ENCODE peak calls at places on chromosomes 16 and 17, in four cellular contexts. R is breast epithelium, F is IMR-90, A is hepatocyte. Z is an unnamed sample.
A peak's percentile ranks its signal among the peaks of the same experiment; 100 is the strongest.

GRCh38 chr17:50047488-50048126 is 8.3 kb upstream of the ITGA3 start:
- DNase-seq in R (no peak), A (no peak), F (peak; percentile 83), Z (peak; percentile 77)

GRCh38 chr16:48947371-48947713 is 334.3 kb downstream of the CBLN1 start:
- DNase-seq in F (no peak), A (no peak), R (no peak), Z (no peak)

GRCh38 chr16:82655315-82655714 is 28.5 kb downstream of the CDH13 start:
- DNase-seq in R (no peak), A (peak; percentile 19), F (peak; percentile 94), Z (no peak)

GRCh38 chr16:49036126-49036525 is 245.5 kb downstream of the CBLN1 start:
- DNase-seq in R (no peak), F (no peak), A (no peak), Z (no peak)

GRCh38 chr16:10877472-10877946 is 507 bp downstream of the CIITA start:
- DNase-seq in A (no peak), F (no peak), R (no peak), Z (no peak)

GRCh38 chr17:32992360-32993033 is 850 bp downstream of the SPACA3 start:
- DNase-seq in R (no peak), A (peak; percentile 45), F (no peak), Z (no peak)

GRCh38 chr16:49932943-49933342 is 77.0 kb upstream of the ZNF423 start:
- DNase-seq in F (peak; percentile 11), R (peak; percentile 21), A (no peak), Z (no peak)

GRCh38 chr17:37488607-37489196 is 989 bp upstream of the DUSP14 start:
- DNase-seq in F (peak; percentile 97), A (peak; percentile 91), R (peak; percentile 91), Z (peak; percentile 94)

GRCh38 chr16:7218936-7219335 is 113.7 kb upstream of the RBFOX1 start:
- DNase-seq in R (no peak), A (no peak), F (no peak), Z (no peak)

GRCh38 chr17:40348562-40349476 is 15.7 kb downstream of the GJD3 start:
- DNase-seq in R (peak; percentile 80), F (no peak), A (no peak), Z (peak; percentile 82)

GRCh38 chr16:66070140-66070887 is 296.2 kb upstream of the CDH5 start:
- DNase-seq in F (peak; percentile 83), A (peak; percentile 71), R (peak; percentile 46), Z (no peak)

GRCh38 chr16:67014641-67015315 is 14.2 kb upstream of the CBFB start:
- DNase-seq in R (no peak), F (no peak), A (no peak), Z (no peak)

GRCh38 chr16:10752843-10753523 is 9.3 kb downstream of the NUBP1 start:
- DNase-seq in F (no peak), A (no peak), R (no peak), Z (peak; percentile 79)

GRCh38 chr16:4309833-4310266 is 6.0 kb upstream of the GLIS2 start:
- DNase-seq in F (peak; percentile 93), R (no peak), A (peak; percentile 84), Z (no peak)

GRCh38 chr17:53996131-53996530 is 173.4 kb downstream of the KIF2B start:
- DNase-seq in F (no peak), A (no peak), R (no peak), Z (no peak)

GRCh38 chr16:27894441-27894840 is 169.1 kb downstream of the GSG1L start:
- DNase-seq in R (no peak), F (no peak), A (no peak), Z (no peak)

GRCh38 chr17:4585203-4585939 is 1.0 kb downstream of the SMTNL2 start:
- DNase-seq in A (peak; percentile 61), R (no peak), F (no peak), Z (no peak)

GRCh38 chr17:58684003-58684402 is 7.8 kb downstream of the TEX14 start:
- DNase-seq in F (no peak), R (no peak), A (no peak), Z (no peak)

GRCh38 chr16:11565665-11566064 is 21.1 kb downstream of the LITAF start:
- DNase-seq in F (no peak), R (no peak), A (no peak), Z (no peak)

GRCh38 chr16:73711441-73712080 is 585.1 kb upstream of the PSMD7 start:
- DNase-seq in R (no peak), A (no peak), F (no peak), Z (no peak)

GRCh38 chr16:66409156-66409555 is 17.9 kb upstream of the BEAN1 start:
- DNase-seq in R (no peak), A (no peak), F (peak; percentile 69), Z (no peak)

DNA sequence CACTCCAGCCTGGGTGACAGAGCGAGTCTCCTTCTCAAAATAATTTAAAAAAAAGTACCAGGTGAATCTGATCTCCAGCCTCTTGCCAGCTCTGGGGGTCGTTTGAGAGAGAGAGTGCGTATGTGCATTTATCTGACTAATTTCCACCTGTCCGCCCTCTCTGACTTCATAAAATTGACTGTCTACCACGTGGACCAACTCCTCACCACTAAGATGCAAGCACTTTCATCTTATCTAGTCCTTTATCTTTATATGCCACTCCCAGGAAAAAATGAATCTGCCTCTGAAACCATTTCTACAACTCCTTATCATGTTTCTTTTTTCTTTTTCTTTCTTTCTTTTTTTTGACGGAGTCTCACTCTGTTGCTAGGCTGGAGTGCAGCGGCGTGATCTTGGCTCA is 55.8 kb downstream of the HS3ST3A1 start:
- DNase-seq in A (no peak), F (no peak), R (no peak), Z (no peak)
- H3K27ac ChIP-seq in A (no peak overlapping the region), F (no peak overlapping the region), R (no peak overlapping the region), Z (no peak overlapping the region)

GRCh38 chr17:69734656-69735055 is 320.2 kb downstream of the MAP2K6 start:
- DNase-seq in F (no peak), A (no peak), R (no peak), Z (no peak)
- H3K27ac ChIP-seq in F (no peak overlapping the region), A (no peak overlapping the region), R (no peak overlapping the region), Z (no peak overlapping the region)

GRCh38 chr17:59828478-59828760 is 64.3 kb downstream of the TUBD1 start:
- DNase-seq in A (no peak), F (no peak), R (no peak), Z (no peak)
- H3K27ac ChIP-seq in A (peak overlapping the region; percentile 90), F (peak overlapping the region; percentile 96), R (peak overlapping the region; percentile 80), Z (peak overlapping the region; percentile 76)

DNA sequence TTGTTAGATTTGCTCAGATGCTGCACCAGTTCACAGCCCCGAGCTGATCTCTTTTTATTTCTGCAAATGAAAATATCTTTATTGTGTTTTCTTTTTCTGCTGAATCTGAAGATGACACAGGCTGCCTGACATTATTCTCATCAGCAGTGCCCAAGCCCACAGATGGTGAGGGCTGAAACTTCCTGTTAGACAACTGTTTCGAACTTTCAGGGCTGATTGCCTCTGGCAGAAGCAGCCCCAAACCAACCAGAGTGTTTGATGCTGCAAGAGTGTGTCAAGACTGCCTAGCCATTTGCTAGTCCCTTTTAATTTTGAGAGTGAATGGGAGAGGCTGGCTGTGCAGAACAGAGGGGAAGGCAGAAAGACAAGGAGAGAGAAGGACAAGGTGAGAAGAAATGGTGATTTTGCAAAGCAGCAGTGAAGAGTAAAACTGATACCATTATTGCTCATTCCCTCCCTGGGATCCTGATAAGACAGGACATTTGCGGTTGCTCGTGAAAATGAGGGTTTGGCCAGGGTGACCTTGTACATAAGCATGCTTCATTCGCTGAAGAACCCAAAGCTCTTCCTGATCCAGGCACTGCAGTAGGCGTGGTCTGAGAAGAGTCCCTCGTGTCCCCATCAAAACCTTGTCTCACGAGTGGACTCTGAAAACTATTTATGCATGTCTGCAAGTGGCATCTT is 77.2 kb downstream of the TMEM114 start:
- DNase-seq in R (no peak), A (no peak), F (no peak), Z (no peak)
- H3K27ac ChIP-seq in R (no peak overlapping the region), A (no peak overlapping the region), F (no peak overlapping the region), Z (no peak overlapping the region)

GRCh38 chr16:1201444-1201843 is 23.6 kb downstream of the TPSG1 start:
- DNase-seq in F (no peak), R (no peak), A (no peak), Z (no peak)
- H3K27ac ChIP-seq in F (no peak overlapping the region), R (no peak overlapping the region), A (no peak overlapping the region), Z (no peak overlapping the region)

DNA sequence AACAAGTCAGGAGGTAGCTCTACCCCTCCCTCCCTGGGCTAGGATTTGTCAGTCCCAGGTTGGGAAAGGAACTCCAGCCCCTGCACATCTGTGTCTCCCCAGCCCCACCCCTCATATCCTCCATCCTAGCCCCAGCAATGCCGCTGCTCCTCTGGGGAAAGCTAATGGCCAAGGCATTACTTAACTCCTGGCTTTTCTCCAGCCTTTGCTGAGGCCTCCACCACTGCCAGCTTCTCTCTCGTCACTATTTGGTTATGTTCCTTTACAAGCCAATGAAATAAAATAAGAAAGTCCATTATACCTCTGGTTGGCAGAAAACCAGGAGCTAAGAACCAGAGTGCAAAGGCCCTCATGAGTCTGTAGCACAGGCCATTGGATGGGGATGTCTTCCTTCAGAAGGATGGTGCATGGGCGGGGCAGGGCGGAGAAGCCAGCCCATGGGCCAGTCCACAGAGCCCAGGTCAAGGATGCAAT is 171.0 kb downstream of the CCDC182 start:
- DNase-seq in F (peak; percentile 43), A (peak; percentile 62), R (peak; percentile 32), Z (peak; percentile 27)
- H3K27ac ChIP-seq in F (no peak overlapping the region), A (no peak overlapping the region), R (no peak overlapping the region), Z (peak overlapping the region; percentile 79)

GRCh38 chr17:46151762-46152161 is 41.5 kb downstream of the KANSL1 start:
- DNase-seq in R (no peak), A (no peak), F (peak; percentile 34), Z (no peak)

GRCh38 chr17:46150216-46150963 is 42.8 kb downstream of the KANSL1 start:
- DNase-seq in F (no peak), R (no peak), A (no peak), Z (no peak)

GRCh38 chr17:46152423-46152822 is 40.8 kb downstream of the KANSL1 start:
- DNase-seq in A (no peak), R (no peak), F (no peak), Z (no peak)

GRCh38 chr17:46157443-46158107 is 35.7 kb downstream of the KANSL1 start:
- DNase-seq in F (peak; percentile 23), A (no peak), R (no peak), Z (no peak)

GRCh38 chr17:46154151-46154816 is 38.9 kb downstream of the KANSL1 start:
- DNase-seq in R (no peak), A (no peak), F (peak; percentile 38), Z (no peak)
- H3K27ac ChIP-seq in R (peak overlapping the region; percentile 3), A (no peak overlapping the region), F (no peak overlapping the region), Z (peak overlapping the region; percentile 14)

GRCh38 chr17:78046923-78047322 is 81.6 kb downstream of the TMC6 start:
- DNase-seq in A (no peak), R (no peak), F (no peak), Z (no peak)
- H3K27ac ChIP-seq in A (no peak overlapping the region), R (no peak overlapping the region), F (no peak overlapping the region), Z (no peak overlapping the region)

Z was measured in ascending aorta.